ENCODE peak calls at places on chromosomes 1 and 21, in four cellular contexts. F is iPS DF 19.7, E is upper lobe of left lung, K is B cell. O is an unnamed sample.

GRCh38 chr21:35149698-35150097 is 100.6 kb upstream of the RUNX1 start:
- DNase-seq in K (no peak), E (no peak), F (no peak), O (no peak)

GRCh38 chr1:114750780-114751179 is 7.0 kb downstream of the CSDE1 start:
- DNase-seq in K (no peak), E (no peak), F (no peak), O (no peak)

GRCh38 chr1:6700853-6701436 is 671 bp downstream of the DNAJC11 start:
- DNase-seq in K (no peak), F (no peak), E (no peak), O (peak)

GRCh38 chr1:209354111-209354839 is 229.2 kb upstream of the CAMK1G start:
- DNase-seq in E (peak), K (peak), F (peak), O (peak)

GRCh38 chr1:17979815-17980214 is 127.8 kb upstream of the IGSF21 start:
- DNase-seq in F (no peak), K (no peak), E (no peak), O (no peak)

GRCh38 chr1:204151562-204152309 is at the start of gene ETNK2:
- DNase-seq in F (no peak), K (peak), E (peak), O (no peak)

GRCh38 chr21:36038701-36039497 is 21.4 kb downstream of the SETD4 start:
- DNase-seq in F (no peak), E (no peak), K (no peak), O (no peak)

GRCh38 chr1:213474054-213474453 is 423.0 kb downstream of the RPS6KC1 start:
- DNase-seq in K (no peak), F (no peak), E (no peak), O (no peak)

GRCh38 chr1:217048104-217048707 is 325.0 kb upstream of the ESRRG start:
- DNase-seq in F (peak), E (no peak), K (no peak), O (no peak)

GRCh38 chr1:39089811-39090519 is 63.8 kb downstream of the NDUFS5 start:
- DNase-seq in K (no peak), F (no peak), E (no peak), O (no peak)

GRCh38 chr1:95332754-95333153 is 98.7 kb downstream of the RWDD3 start:
- DNase-seq in E (no peak), K (no peak), F (no peak), O (no peak)

GRCh38 chr21:15054606-15055239 is 10.1 kb downstream of the NRIP1 start:
- DNase-seq in K (no peak), F (no peak), E (no peak), O (no peak)

O was measured in RKO.